ENCODE peak calls at places on chromosomes 5 and 9, in five cellular contexts. G is NCI-H187 treated with DMSO at 0.1 percent for 48 hours, T is fibroblast of villous mesenchyme, Q is A549, J is AG09309. K is an unnamed sample.

GRCh38 chr5:163846512-163846911 is 341.1 kb downstream of the MAT2B start:
- DNase-seq in J (peak), T (peak), Q (no peak), G (no peak), K (no peak)

GRCh38 chr5:28286566-28286965 is 1248.2 kb upstream of the CDH9 start:
- DNase-seq in G (no peak), T (no peak), J (no peak), Q (no peak), K (peak)

GRCh38 chr9:81082251-81082650 is 607.1 kb downstream of the TLE1 start:
- DNase-seq in T (no peak), G (no peak), J (peak), Q (no peak), K (no peak)

GRCh38 chr9:70324963-70325362 is 66.2 kb downstream of the SMC5 start:
- DNase-seq in G (no peak), Q (no peak), T (peak), J (peak), K (no peak)

GRCh38 chr5:172953776-172954189 is 5.4 kb upstream of the RPL26L1 start:
- DNase-seq in T (peak), G (no peak), Q (no peak), J (peak), K (no peak)

GRCh38 chr5:52897238-52897614 is 91.9 kb upstream of the ITGA2 start:
- DNase-seq in T (no peak), Q (no peak), G (no peak), J (no peak), K (no peak)

GRCh38 chr9:134172198-134173126 is 8.1 kb upstream of the RNU6ATAC start:
- DNase-seq in G (no peak), J (no peak), Q (no peak), T (no peak), K (no peak)

GRCh38 chr5:98913911-98914310 is 14.9 kb downstream of the CHD1 start:
- DNase-seq in Q (no peak), T (no peak), G (no peak), J (no peak), K (no peak)

GRCh38 chr5:116487045-116487444 is 87.6 kb downstream of the SEMA6A start:
- DNase-seq in T (no peak), J (no peak), Q (no peak), G (no peak), K (no peak)

GRCh38 chr5:65364907-65365306 is 116.8 kb downstream of the ADAMTS6 start:
- DNase-seq in T (peak), G (no peak), Q (no peak), J (no peak), K (no peak)

GRCh38 chr5:149766460-149767277 is 36.6 kb downstream of the PPARGC1B start:
- DNase-seq in T (no peak), J (no peak), Q (no peak), G (no peak), K (no peak)

GRCh38 chr5:144196612-144197011 is 25.9 kb downstream of the KCTD16 start:
- DNase-seq in Q (no peak), T (no peak), J (no peak), G (no peak), K (no peak)

GRCh38 chr5:32083981-32084430 is 90.1 kb downstream of the GOLPH3 start:
- DNase-seq in Q (no peak), G (no peak), J (no peak), T (no peak), K (no peak)

K was measured in HTR-8/SVneo.